ENCODE peak calls at places on chromosome 1, in four cellular contexts. One of them, this sample, is unnamed.

GRCh38 chr1:227766015-227766634 is 30.9 kb downstream of the SNAP47 start:
- DNase-seq in K562: no peak
- DNase-seq in GM12878: no peak
- DNase-seq in HepG2: no peak
- DNase-seq in this sample: no peak

GRCh38 chr1:56334027-56334426 is 245.3 kb downstream of the PLPP3 start:
- DNase-seq in HepG2: no peak
- DNase-seq in K562: no peak
- DNase-seq in GM12878: no peak
- DNase-seq in this sample: no peak

GRCh38 chr1:152622803-152623202 is at the start of gene LCE3A:
- DNase-seq in GM12878: no peak
- DNase-seq in K562: no peak
- DNase-seq in HepG2: no peak
- DNase-seq in this sample: peak

GRCh38 chr1:34478460-34479076 is 276.3 kb upstream of the GJB5 start:
- DNase-seq in K562: no peak
- DNase-seq in HepG2: no peak
- DNase-seq in GM12878: no peak
- DNase-seq in this sample: no peak

GRCh38 chr1:36480161-36480560 is 2.6 kb downstream of the CSF3R start:
- DNase-seq in K562: no peak
- DNase-seq in GM12878: no peak
- DNase-seq in HepG2: no peak
- DNase-seq in this sample: no peak

GRCh38 chr1:184563308-184563707 is 176.5 kb downstream of the C1orf21 start:
- DNase-seq in HepG2: no peak
- DNase-seq in K562: no peak
- DNase-seq in GM12878: no peak
- DNase-seq in this sample: no peak

GRCh38 chr1:52008074-52008809 is 17.7 kb upstream of the RAB3B start:
- DNase-seq in K562: no peak
- DNase-seq in GM12878: no peak
- DNase-seq in HepG2: no peak
- DNase-seq in this sample: no peak

GRCh38 chr1:2416403-2416802 is 4.0 kb upstream of the PEX10 start:
- DNase-seq in K562: no peak
- DNase-seq in HepG2: no peak
- DNase-seq in GM12878: no peak
- DNase-seq in this sample: no peak

GRCh38 chr1:200916681-200917080 is 22.0 kb downstream of the INAVA start:
- DNase-seq in GM12878: no peak
- DNase-seq in K562: no peak
- DNase-seq in HepG2: no peak
- DNase-seq in this sample: no peak

DNA sequence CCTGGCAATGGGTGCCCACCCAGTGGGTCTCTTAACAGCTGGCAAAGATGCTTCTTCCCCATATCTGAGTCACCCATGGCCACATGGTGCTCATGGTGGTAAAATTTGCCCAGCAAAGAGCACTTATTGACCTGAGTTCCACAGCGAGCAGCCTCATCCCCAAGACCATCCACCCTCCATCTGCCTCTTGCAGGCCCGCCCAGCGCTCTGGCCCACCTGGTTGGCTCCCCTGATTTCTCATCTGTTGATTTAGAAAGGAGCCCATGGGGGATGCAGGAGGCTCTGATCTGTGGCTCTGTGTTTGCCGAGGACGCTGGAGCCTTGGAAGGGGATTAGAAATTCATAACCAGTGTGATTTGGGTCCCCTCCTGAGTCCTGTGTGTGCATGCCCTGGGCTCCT is 657.5 kb downstream of the PTPRU start:
- DNase-seq in GM12878: no peak
- DNase-seq in K562: no peak
- DNase-seq in HepG2: no peak
- DNase-seq in this sample: no peak
- TF ChIP-seq FOXM1 in GM12878: no peak
- TF ChIP-seq FOXM1 in K562: no peak
- TF ChIP-seq FOXM1 in HepG2: no peak
- TF ChIP-seq FOXM1 in this sample: no peak

GRCh38 chr1:17423781-17424245 is 15.7 kb downstream of the RCC2 start:
- DNase-seq in HepG2: no peak
- DNase-seq in K562: no peak
- DNase-seq in GM12878: no peak
- DNase-seq in this sample: no peak

GRCh38 chr1:17422461-17422860 is 17.0 kb downstream of the RCC2 start:
- DNase-seq in K562: no peak
- DNase-seq in HepG2: no peak
- DNase-seq in GM12878: no peak
- DNase-seq in this sample: no peak

GRCh38 chr1:17420361-17420760 is 19.1 kb downstream of the RCC2 start:
- DNase-seq in GM12878: no peak
- DNase-seq in HepG2: no peak
- DNase-seq in K562: no peak
- DNase-seq in this sample: no peak

GRCh38 chr1:17416389-17416788 is 23.1 kb downstream of the RCC2 start:
- DNase-seq in K562: no peak
- DNase-seq in GM12878: no peak
- DNase-seq in HepG2: no peak
- DNase-seq in this sample: no peak

DNA sequence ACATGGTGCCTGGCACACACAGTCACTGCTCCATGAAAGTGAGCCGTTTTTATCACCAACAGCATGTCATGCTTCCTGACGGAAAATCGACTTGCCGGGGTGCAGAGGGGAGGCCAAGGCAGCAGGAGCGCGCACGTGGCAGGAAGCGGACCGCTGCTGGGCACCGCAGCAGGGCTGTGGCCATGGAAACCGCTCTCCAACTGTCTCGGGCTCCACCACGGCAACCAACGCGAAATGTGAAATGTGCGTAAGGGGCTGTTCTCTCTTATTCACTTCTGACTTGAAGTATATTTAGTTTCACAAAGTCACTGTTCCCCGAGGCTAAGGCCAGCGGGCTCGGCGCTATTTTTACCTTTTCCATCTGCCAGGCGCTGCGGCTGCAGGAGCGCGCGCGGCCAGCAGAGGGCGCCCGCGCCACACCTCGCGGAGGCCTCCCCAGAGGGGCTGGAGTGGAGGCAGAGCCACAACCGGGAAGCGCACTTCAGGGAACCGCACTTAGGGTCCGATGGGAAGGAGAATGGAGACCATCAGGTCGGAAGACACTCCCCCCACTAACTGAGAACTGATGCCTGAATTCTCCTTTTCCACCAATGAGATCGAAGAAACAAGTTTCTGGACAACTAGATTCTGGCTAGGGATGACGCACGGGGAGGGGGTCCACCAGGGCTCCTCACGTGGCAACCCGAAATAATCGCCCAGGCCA is 19.7 kb downstream of the RCC2 start:
- DNase-seq in K562: peak
- DNase-seq in HepG2: no peak
- DNase-seq in GM12878: no peak
- DNase-seq in this sample: peak
- TF ChIP-seq SP1 in K562: no peak
- TF ChIP-seq SP1 in HepG2: no peak
- TF ChIP-seq SP1 in GM12878: no peak
- TF ChIP-seq SP1 in this sample: no peak

GRCh38 chr1:109814223-109814622 is 50.5 kb upstream of the EPS8L3 start:
- DNase-seq in HepG2: no peak
- DNase-seq in GM12878: no peak
- DNase-seq in K562: no peak
- DNase-seq in this sample: no peak
- TF ChIP-seq FOXM1 in HepG2: no peak
- TF ChIP-seq FOXM1 in GM12878: no peak
- TF ChIP-seq FOXM1 in K562: no peak
- TF ChIP-seq FOXM1 in this sample: no peak

DNA sequence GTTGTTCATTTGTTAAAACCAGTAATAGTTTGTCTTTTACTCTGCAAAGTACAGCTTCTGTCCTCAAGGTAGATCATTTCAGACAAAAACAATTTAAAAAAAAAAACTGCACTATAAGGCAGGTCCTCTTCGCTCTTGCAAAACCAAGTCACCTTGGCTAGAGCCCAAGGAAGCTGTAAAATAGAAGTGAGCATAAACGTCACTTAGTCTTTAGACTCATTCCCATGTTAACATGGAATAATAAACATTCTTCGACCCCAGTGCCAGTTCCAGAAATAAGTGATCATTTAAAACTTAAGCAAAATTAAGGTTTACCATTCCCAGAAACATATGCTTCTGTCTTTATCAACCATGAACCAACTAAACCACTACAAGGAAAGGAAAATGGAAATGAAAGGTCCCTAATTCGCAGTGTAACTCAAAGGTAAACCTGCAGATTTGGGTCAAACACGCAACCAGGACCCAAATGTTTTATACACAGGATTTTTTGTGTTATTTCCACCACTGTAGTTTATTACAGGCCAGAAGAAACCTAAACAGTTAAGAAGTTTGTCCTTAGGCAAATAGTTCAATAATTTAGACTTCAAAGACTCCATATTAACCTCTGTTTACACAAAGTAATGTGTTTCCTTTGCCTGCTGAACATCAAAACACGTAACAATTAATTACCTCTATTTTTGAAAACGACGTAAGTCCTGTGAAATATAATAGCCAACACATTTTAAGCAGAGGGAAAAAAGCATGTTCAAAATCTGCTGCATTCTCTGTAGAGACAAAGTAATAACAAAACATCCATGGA is 54.6 kb downstream of the TGFBR3 start:
- DNase-seq in K562: no peak
- DNase-seq in GM12878: no peak
- DNase-seq in HepG2: no peak
- DNase-seq in this sample: no peak
- TF ChIP-seq SP1 in K562: no peak
- TF ChIP-seq SP1 in GM12878: no peak
- TF ChIP-seq SP1 in HepG2: no peak
- TF ChIP-seq SP1 in this sample: no peak

GRCh38 chr1:58305622-58306021 is 240.9 kb downstream of the OMA1 start:
- DNase-seq in K562: no peak
- DNase-seq in GM12878: no peak
- DNase-seq in HepG2: no peak
- DNase-seq in this sample: no peak
- TF ChIP-seq FOXM1 in K562: no peak
- TF ChIP-seq FOXM1 in GM12878: no peak
- TF ChIP-seq FOXM1 in HepG2: no peak
- TF ChIP-seq FOXM1 in this sample: no peak